ENCODE peak calls at places on chromosomes 2 and 18, in nine cellular contexts. B is A549, N is H1, P is right lobe of liver, E is Peyer's patch, H is sigmoid colon, T is thoracic aorta, C is BE2C, Q is hepatocyte. M is an unnamed sample. For H3K4me1, the result is how much of the 10 kb centered on the place peaks cover.

GRCh38 chr2:109613922-109614714 is at the start of the genes SEPTIN10 and SOWAHC:
- DNase-seq in T (peak), H (peak), P (peak), B (peak), E (peak), C (peak), Q (peak), N (peak), M (peak)

GRCh38 chr2:127629637-127630036 is 16.3 kb upstream of the GPR17 start:
- DNase-seq in E (no peak), C (no peak), T (no peak), Q (no peak), P (no peak), H (no peak), B (no peak), N (no peak), M (no peak)

GRCh38 chr2:95012881-95013550 is 12.5 kb upstream of the MAL start:
- DNase-seq in P (no peak), H (no peak), E (no peak), T (no peak), C (no peak), N (no peak), B (no peak), Q (no peak), M (no peak)

GRCh38 chr2:171963198-171963597 is 36.6 kb upstream of the METAP1D start:
- DNase-seq in B (no peak), N (no peak), E (no peak), T (no peak), Q (no peak), H (no peak), C (no peak), P (no peak), M (no peak)

GRCh38 chr2:151766421-151767153 is 32.3 kb upstream of the NEB start:
- DNase-seq in N (no peak), E (no peak), Q (no peak), B (no peak), H (no peak), C (no peak), P (no peak), T (no peak), M (no peak)

GRCh38 chr2:46849080-46849715 is 66.4 kb downstream of the MCFD2 start:
- DNase-seq in C (no peak), H (peak), E (peak), T (no peak), P (no peak), B (peak), Q (peak), N (no peak), M (peak)

GRCh38 chr2:66573866-66574265 is 138.9 kb downstream of the MEIS1 start:
- DNase-seq in P (no peak), N (no peak), Q (peak), H (no peak), T (no peak), E (no peak), C (no peak), B (no peak), M (no peak)

GRCh38 chr2:72084584-72084976 is 63.1 kb downstream of the CYP26B1 start:
- DNase-seq in T (no peak), B (no peak), C (no peak), P (no peak), Q (no peak), H (no peak), N (no peak), E (no peak), M (no peak)

GRCh38 chr18:70709720-70710119 is 420.9 kb downstream of the SOCS6 start:
- DNase-seq in C (no peak), N (no peak), Q (no peak), H (no peak), B (no peak), P (no peak), T (no peak), E (no peak), M (no peak)

GRCh38 chr2:111653103-111653624 is 230.8 kb downstream of the ANAPC1 start:
- DNase-seq in N (no peak), C (no peak), B (no peak), Q (no peak), H (no peak), P (no peak), T (no peak), E (no peak), M (no peak)

GRCh38 chr2:58240595-58240937 is 559 bp downstream of the FANCL start:
- DNase-seq in T (no peak), B (peak), Q (peak), N (no peak), E (no peak), P (no peak), C (no peak), H (no peak), M (no peak)

GRCh38 chr2:201931955-201932354 is 101.7 kb upstream of the FZD7 start:
- DNase-seq in H (no peak), B (no peak), N (no peak), C (no peak), T (no peak), Q (no peak), E (no peak), P (no peak), M (no peak)

GRCh38 chr2:203886579-203887230 is 19.1 kb downstream of the CTLA4 start:
- DNase-seq in P (no peak), T (no peak), N (no peak), C (no peak), Q (no peak), B (no peak), E (no peak), H (no peak), M (no peak)

DNA sequence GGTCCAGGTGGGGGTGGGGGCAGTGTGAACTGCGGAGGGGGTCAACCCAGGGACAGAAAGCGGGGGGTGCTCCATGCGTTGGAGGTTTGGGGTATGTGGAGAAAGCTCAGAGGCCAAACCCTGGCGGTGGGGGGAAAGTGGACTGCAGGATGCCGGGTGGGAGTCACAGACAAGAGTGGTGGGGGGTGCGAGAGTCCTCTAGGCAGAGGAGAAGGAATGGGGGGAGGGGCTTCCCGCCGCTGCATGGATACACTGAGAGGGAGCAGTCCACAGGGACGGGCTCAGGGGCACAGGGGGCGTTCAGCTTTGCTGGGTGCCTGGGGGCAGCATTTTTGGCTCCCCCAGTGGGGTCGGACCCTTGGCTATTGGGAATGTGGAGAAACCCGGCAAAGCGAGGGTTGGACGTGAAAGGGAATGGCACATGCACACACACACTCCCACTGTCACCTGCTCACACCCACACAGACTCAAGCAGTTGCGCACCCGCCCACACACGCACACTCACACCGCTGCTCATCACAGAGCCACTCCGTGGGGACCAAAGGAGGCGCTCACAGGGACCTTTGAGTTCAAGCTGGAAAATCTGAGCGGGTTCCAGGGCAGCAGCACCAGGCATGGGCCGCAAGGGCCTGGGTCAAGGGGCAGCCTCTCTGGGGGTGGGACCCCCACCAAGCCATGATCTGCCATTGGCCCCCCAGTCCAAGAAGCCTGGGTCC is 7.7 kb downstream of the GBX2 start:
- DNase-seq in T (no peak), N (no peak), E (no peak), B (no peak), H (peak), Q (no peak), C (no peak), P (no peak), M (no peak)
- H3K4me1 ChIP-seq in T (under half), N (under half), E (under half), B (under half), H (under half), Q (under half), C (under half), P (under half), M (under half)

GRCh38 chr2:62578837-62579640 is 73.0 kb upstream of the TMEM17 start:
- DNase-seq in Q (no peak), T (no peak), E (no peak), H (no peak), N (no peak), C (no peak), P (no peak), B (peak), M (no peak)
- TF ChIP-seq CTCF in Q (no peak), T (no peak), E (no peak), H (no peak), N (no peak), C (no peak), P (no peak), B (no peak), M (no peak)

GRCh38 chr2:70381235-70381634 is 79.4 kb upstream of the FAM136A start:
- DNase-seq in N (no peak), E (no peak), Q (no peak), P (no peak), B (no peak), H (no peak), T (no peak), C (no peak), M (no peak)
- H3K4me3 ChIP-seq in N (no peak), E (no peak), Q (no peak), P (no peak), B (no peak), H (no peak), T (no peak), C (no peak), M (no peak)

DNA sequence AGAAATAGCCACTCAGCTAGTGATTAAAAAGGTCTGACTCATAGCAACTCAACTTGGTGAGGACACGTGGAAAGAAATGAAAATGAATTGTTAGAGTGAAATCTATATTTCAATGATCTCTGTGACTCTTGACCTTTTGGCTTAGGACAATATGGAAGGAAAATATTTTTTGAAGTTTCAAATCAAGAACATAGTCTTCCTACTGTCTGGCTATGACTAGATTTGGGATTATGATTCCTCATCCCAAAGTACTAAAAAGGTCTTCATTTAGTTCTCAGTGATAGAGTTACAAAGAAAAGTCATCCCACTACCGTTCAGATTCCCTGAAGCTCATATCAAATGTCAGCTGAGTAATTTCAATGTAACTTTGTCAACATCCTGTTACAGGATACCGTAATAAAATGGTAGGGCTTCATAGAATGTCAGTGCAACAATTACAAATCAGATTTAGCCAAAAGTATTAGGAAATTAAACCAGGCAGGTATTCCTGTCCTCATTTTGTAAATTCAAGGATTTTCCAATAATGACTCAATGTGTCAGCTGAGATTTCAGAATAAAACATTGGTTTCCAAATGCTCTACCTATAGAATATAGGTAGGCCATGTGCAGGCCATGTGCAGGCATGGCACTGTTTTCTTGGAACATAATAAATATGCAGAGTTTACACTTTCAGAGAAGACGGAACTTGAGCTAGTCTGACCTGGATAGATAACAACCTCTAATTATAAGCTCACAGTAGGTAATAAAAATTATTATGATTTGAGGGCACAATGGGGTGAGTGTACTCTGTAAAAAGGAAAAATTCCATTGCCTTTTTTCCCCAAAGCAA is 36.0 kb downstream of the ANKRD29 start:
- DNase-seq in H (no peak), C (no peak), Q (no peak), E (no peak), P (no peak), B (no peak), N (no peak), T (no peak), M (no peak)
- H3K4me1 ChIP-seq in H (under half), C (under half), Q (under half), E (under half), P (under half), B (half or more), N (under half), T (under half), M (under half)

GRCh38 chr2:985317-985898 is 34.8 kb downstream of the SNTG2 start:
- DNase-seq in T (no peak), Q (no peak), N (no peak), H (no peak), E (no peak), C (no peak), P (no peak), B (no peak), M (no peak)
- TF ChIP-seq CTCF in T (no peak), Q (no peak), N (peak), H (no peak), E (no peak), C (no peak), P (no peak), B (no peak), M (no peak)

GRCh38 chr2:45301307-45302010 is 292.2 kb upstream of the SIX2 start:
- DNase-seq in N (no peak), B (no peak), T (no peak), E (no peak), C (no peak), P (no peak), H (no peak), Q (no peak), M (no peak)
- H3K4me3 ChIP-seq in N (no peak), B (no peak), T (no peak), E (no peak), C (no peak), P (no peak), H (no peak), Q (no peak), M (no peak)

GRCh38 chr2:230898661-230899091 is 26.4 kb downstream of the GPR55 start:
- DNase-seq in Q (no peak), C (peak), E (no peak), T (no peak), N (no peak), B (no peak), H (peak), P (peak), M (no peak)
- H3K4me1 ChIP-seq in Q (under half), C (under half), E (under half), T (under half), N (under half), B (under half), H (under half), P (under half), M (under half)